ENCODE peak calls at places on chromosomes 16 and 17, in seven cellular contexts. G is K562, Z is stomach, D is breast epithelium, F is body of pancreas, S is uterus, L is prostate gland. W is an unnamed sample. For H3K36me3, the result is how much of the 10 kb centered on the place peaks cover.

GRCh38 chr17:39591958-39592954 is 15.5 kb downstream of the NEUROD2 start:
- DNase-seq in G (peak), L (no peak), F (peak), D (no peak), Z (peak), S (no peak), W (peak)

GRCh38 chr17:7912927-7913524 is 3.1 kb downstream of the RNF227 start:
- DNase-seq in F (peak), D (no peak), S (no peak), G (peak), L (peak), Z (no peak), W (no peak)

GRCh38 chr16:87451563-87452210 is 41.1 kb downstream of the ZCCHC14 start:
- DNase-seq in G (no peak), D (no peak), Z (no peak), F (no peak), L (no peak), S (no peak), W (no peak)

GRCh38 chr17:61467416-61468262 is 15.4 kb downstream of the TBX4 start:
- DNase-seq in F (peak), Z (peak), S (peak), G (peak), D (peak), L (no peak), W (peak)

GRCh38 chr17:37742114-37742761 is 2.6 kb downstream of the HNF1B start:
- DNase-seq in D (no peak), L (peak), F (no peak), S (no peak), G (no peak), Z (peak), W (no peak)

GRCh38 chr16:56542039-56542438 is 22.2 kb upstream of the BBS2 start:
- DNase-seq in L (no peak), G (no peak), Z (no peak), F (no peak), D (no peak), S (no peak), W (no peak)

GRCh38 chr17:76204277-76204676 is 36.0 kb downstream of the RNF157 start:
- DNase-seq in S (no peak), F (no peak), G (no peak), D (no peak), Z (no peak), L (no peak), W (no peak)

GRCh38 chr16:61210039-61210438 is 826.2 kb downstream of the CDH8 start:
- DNase-seq in S (no peak), L (no peak), Z (no peak), D (no peak), F (no peak), G (no peak), W (no peak)

GRCh38 chr17:66290097-66290722 is 12.2 kb upstream of the PRKCA start:
- DNase-seq in S (no peak), G (peak), L (no peak), Z (no peak), D (no peak), F (no peak), W (no peak)

GRCh38 chr17:66373944-66374817 is 71.8 kb downstream of the PRKCA start:
- DNase-seq in S (no peak), F (peak), G (peak), L (no peak), Z (no peak), D (no peak), W (peak)

GRCh38 chr16:68074850-68075249 is 10.3 kb upstream of the NFATC3 start:
- DNase-seq in G (no peak), L (no peak), F (peak), Z (peak), D (no peak), S (no peak), W (peak)

GRCh38 chr17:81090361-81091133 is 55.6 kb downstream of the BAIAP2 start:
- DNase-seq in Z (peak), D (no peak), L (no peak), S (no peak), G (peak), F (peak), W (peak)

GRCh38 chr16:7103056-7103455 is 229.6 kb upstream of the RBFOX1 start:
- DNase-seq in S (no peak), F (no peak), L (no peak), Z (no peak), D (no peak), G (no peak), W (no peak)

GRCh38 chr17:43953746-43954145 is at the start of gene PYY:
- DNase-seq in S (no peak), G (no peak), Z (no peak), D (no peak), F (no peak), L (no peak), W (no peak)

GRCh38 chr16:84237994-84238750 is 1.6 kb downstream of the KCNG4 start:
- DNase-seq in D (no peak), L (no peak), S (no peak), G (no peak), F (no peak), Z (no peak), W (no peak)

GRCh38 chr17:42288078-42288984 is at the start of gene STAT5A:
- DNase-seq in L (peak), D (peak), S (peak), G (peak), F (peak), Z (peak), W (peak)

GRCh38 chr17:60102632-60103047 is 23.9 kb upstream of the HEATR6 start:
- DNase-seq in G (peak), L (peak), F (peak), D (no peak), S (no peak), Z (no peak), W (peak)

GRCh38 chr17:74558882-74559519 is 8.3 kb downstream of the CD300H start:
- DNase-seq in L (no peak), Z (no peak), S (no peak), F (no peak), G (no peak), D (no peak), W (no peak)

GRCh38 chr17:7844292-7845154 is 10.3 kb upstream of the TMEM88 start:
- DNase-seq in F (peak), D (peak), L (peak), Z (peak), G (peak), S (peak), W (peak)

GRCh38 chr16:8493885-8494487 is 96.3 kb downstream of the TMEM114 start:
- DNase-seq in L (no peak), F (no peak), G (no peak), Z (no peak), S (no peak), D (no peak), W (no peak)

GRCh38 chr16:17519556-17519955 is 48.8 kb upstream of the XYLT1 start:
- DNase-seq in L (no peak), G (no peak), S (no peak), D (no peak), Z (no peak), F (no peak), W (no peak)

GRCh38 chr17:9120471-9120870 is 99.2 kb downstream of the NTN1 start:
- DNase-seq in F (no peak), S (no peak), G (peak), Z (no peak), D (no peak), L (no peak), W (no peak)

GRCh38 chr16:50505714-50506542 is 42.3 kb upstream of the NKD1 start:
- DNase-seq in S (no peak), G (no peak), Z (no peak), L (no peak), F (no peak), D (no peak), W (no peak)

GRCh38 chr16:84925092-84925772 is 86.1 kb downstream of the ZDHHC7 start:
- DNase-seq in D (no peak), S (peak), L (peak), Z (peak), G (peak), F (peak), W (peak)

GRCh38 chr17:37494971-37495370 is 5.3 kb downstream of the DUSP14 start:
- DNase-seq in S (no peak), D (no peak), F (no peak), L (no peak), G (no peak), Z (no peak), W (no peak)

GRCh38 chr17:21098934-21099687 is 27.7 kb upstream of the DHRS7B start:
- DNase-seq in S (peak), D (no peak), F (peak), L (peak), Z (peak), G (peak), W (peak)
- TF ChIP-seq POLR2A in S (no peak), D (no peak), F (no peak), L (no peak), Z (no peak), G (peak), W (no peak)

DNA sequence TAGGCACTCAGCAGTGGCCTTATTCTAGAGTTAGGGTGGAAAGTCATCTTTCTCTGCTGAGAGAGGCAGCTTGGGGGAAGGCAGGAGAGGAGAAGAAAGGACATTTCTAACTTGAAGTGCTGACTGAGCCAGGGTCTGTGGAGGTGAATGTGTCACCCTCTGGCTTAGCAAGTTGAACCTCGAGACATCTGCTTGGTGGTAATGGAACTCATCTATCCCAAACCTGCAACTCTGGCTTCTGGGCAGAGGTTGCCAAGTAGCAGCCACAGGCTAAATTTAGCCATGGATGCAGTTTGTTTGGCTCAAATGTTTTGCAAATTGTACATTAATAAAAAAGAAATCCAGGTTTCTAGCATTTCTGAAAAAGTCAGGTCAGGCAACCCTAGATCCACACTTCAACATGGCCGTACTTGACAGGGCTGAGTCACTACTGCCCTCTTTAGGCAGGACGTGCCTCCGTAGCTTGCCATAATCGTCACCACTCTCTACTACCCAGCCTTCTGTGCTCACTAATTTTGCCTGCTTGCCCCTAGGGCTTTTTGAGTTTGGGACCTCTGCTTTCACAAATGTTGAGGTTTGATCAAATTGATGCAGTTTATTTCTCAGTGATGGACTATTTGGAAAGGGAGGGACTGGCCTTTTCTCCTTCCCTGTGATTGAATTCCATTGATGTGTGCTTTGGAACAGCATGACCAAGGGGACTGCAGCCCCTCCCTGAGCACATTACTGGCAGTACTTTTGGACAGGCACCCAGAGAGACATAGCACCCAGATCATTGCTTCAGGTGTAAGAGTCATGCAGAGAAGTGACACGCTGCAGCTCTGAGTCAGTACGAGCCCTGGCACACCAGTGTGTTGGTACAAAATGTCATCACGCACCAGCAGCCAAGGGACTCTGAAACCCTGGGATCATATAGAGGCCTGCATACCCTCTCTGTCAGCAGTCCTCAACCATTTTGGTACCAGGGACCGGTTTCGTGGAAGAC is 5.2 kb downstream of the CDH13 start:
- DNase-seq in F (no peak), L (no peak), D (no peak), Z (no peak), G (peak), S (no peak), W (no peak)
- TF ChIP-seq CTCF in F (no peak), L (no peak), D (no peak), Z (no peak), G (peak), S (peak), W (no peak)

GRCh38 chr17:68514809-68515208 is 2.6 kb downstream of the PRKAR1A start:
- DNase-seq in S (no peak), G (no peak), F (no peak), L (no peak), D (no peak), Z (no peak), W (no peak)
- H3K36me3 ChIP-seq in S (under half), G (under half), F (under half), L (under half), D (under half), Z (under half), W (under half)

GRCh38 chr17:3801792-3802191 is 804 bp upstream of the ITGAE start:
- DNase-seq in D (no peak), Z (no peak), L (no peak), F (no peak), S (no peak), G (no peak), W (no peak)

GRCh38 chr17:3803308-3803640 is 2.3 kb upstream of the ITGAE start:
- DNase-seq in Z (no peak), L (no peak), S (no peak), F (no peak), D (no peak), G (no peak), W (no peak)

GRCh38 chr17:3805581-3805980 is 4.6 kb upstream of the ITGAE start:
- DNase-seq in L (no peak), Z (no peak), G (no peak), D (no peak), F (no peak), S (no peak), W (no peak)

GRCh38 chr17:3802461-3803307 is 1.7 kb upstream of the ITGAE start:
- DNase-seq in S (peak), L (peak), D (no peak), G (no peak), Z (no peak), F (peak), W (peak)

GRCh38 chr17:3804503-3804931 is 3.5 kb upstream of the ITGAE start:
- DNase-seq in D (no peak), S (no peak), F (no peak), G (no peak), L (no peak), Z (no peak), W (no peak)
- TF ChIP-seq POLR2A in D (no peak), S (no peak), F (no peak), G (no peak), L (no peak), Z (no peak), W (no peak)

DNA sequence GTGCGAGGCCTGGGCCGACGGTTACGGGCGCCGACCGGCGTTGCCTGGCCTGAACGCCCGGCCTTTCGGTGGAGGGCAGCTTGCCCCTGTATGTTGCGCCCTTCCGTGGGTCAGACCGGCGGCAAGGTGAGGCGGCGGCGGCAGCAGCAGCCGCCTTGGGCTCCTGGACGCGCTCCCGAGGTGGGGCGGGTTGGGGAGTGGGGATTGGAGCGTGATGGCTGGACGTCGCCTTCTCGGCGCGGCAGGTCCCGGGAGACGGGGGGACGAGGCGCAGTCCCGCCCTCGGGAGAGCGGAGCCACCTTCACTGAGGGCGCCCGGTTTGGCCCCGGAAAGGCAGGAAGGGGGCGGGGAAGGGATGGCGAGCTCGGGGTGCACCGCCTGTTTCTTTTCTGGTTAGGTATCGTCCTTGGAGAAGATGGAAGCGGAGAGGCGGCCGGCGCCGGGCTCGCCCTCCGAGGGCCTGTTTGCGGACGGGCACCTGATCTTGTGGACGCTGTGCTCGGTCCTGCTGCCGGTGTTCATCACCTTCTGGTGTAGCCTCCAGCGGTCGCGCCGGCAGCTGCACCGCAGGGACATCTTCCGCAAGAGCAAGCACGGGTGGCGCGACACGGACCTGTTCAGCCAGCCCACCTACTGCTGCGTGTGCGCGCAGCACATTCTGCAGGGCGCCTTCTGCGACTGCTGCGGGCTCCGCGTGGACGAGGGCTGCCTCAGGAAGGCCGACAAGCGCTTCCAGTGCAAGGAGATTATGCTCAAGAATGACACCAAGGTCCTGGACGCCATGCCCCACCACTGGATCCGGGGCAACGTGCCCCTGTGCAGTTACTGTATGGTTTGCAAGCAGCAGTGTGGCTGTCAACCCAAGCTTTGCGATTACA is 668 bp downstream of the DGKE start:
- DNase-seq in Z (peak), F (peak), S (peak), L (peak), D (no peak), G (peak), W (peak)
- TF ChIP-seq CTCF in Z (no peak), F (peak), S (peak), L (peak), D (no peak), G (peak), W (peak)

GRCh38 chr16:29840240-29840639 is 20.0 kb downstream of the MVP start:
- DNase-seq in Z (no peak), D (no peak), G (no peak), F (no peak), S (no peak), L (no peak), W (no peak)

GRCh38 chr16:29844575-29845331 is 18.3 kb downstream of the CDIPT start:
- DNase-seq in S (peak), D (no peak), F (no peak), L (no peak), G (no peak), Z (no peak), W (no peak)

GRCh38 chr16:29843942-29844341 is 19.1 kb downstream of the CDIPT start:
- DNase-seq in L (no peak), Z (no peak), G (no peak), F (no peak), S (no peak), D (no peak), W (no peak)

GRCh38 chr16:29841631-29842030 is 21.4 kb downstream of the MVP start:
- DNase-seq in G (no peak), L (no peak), F (no peak), Z (no peak), D (no peak), S (no peak), W (no peak)

DNA sequence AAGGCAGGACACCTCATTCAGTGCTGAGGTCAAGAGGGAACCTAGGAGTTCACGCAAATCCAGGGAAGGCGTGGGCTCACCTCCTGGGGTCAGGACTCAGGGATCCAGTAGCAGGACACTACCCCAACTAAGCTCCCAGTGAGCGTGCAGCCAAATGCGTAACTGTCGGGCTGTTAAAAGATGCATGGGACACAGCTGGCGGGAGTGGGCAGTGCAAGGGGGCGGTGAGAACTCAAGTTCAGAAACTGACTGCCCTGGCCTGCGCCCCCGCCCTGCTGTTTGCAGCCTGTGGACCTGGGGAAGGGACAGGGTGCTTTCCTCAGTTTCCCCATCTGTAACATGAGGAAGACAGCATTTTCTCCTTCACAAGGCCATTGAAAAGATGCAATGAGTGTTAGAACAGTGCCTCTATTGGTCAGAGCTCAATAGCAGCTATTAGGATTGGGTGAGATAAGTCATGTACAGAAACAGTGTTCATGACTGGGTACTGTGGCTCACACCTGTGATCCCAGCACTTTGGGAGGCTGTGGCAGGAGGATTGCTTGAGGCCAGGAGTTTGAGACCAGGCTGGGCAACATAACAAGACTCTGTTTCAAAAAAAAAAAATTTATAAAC is 20.2 kb downstream of the CDIPT start:
- DNase-seq in Z (no peak), F (no peak), L (no peak), G (no peak), D (no peak), S (no peak), W (no peak)
- H3K36me3 ChIP-seq in Z (half or more), F (under half), L (under half), G (under half), D (under half), S (under half), W (under half)

DNA sequence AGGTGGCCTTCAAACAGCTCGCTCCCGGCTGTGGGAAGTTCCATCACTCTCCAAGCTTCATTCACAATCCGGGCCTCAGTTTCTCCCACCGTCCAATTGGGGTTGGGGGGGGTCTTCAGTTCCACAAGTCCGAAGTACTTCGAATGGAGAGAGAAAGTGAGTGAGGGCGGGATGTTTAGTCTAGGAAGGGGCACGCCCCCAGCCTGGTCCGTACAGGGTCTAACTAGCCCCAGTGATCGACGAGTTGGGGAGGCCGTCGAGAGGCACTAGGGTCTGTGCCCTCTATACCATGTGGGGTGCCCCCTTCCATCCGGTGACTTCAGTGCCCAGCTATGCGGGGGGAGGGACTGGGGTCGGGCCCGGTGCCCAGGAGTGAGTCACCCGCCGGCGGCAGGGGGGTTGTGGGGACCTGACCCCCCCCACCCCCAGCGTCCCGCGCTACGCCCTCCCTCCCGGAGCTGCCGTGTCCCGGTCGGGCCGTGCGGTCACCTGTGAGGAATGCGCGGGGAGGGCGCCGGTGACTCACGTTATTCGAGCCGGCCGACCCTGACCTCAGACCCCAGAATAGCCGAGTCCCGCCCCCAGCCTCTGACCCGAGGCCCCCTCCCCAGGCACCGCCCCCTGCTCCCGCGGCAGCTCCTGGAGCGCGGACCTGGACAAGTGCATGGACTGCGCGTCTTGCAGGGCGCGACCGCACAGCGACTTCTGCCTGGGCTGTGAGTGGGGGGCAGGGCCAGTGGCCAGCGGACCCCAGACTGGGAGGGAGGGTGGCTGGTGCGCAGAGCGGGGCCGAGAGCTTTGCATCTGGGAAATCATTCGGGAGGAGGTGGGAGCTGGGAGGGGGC is 658 bp downstream of the TNFRSF12A start:
- DNase-seq in Z (peak), F (peak), L (peak), S (peak), D (peak), G (peak), W (peak)
- TF ChIP-seq POLR2A in Z (no peak), F (peak), L (no peak), S (no peak), D (peak), G (peak), W (peak)